ENCODE peak calls at places on chromosomes 11 and 22, in eight cellular contexts. D is NCI-H748 treated with DMSO at 0.1 percent for 48 hours, A is GM04504, N is EL, S is Calu3, Z is GM04503, K is NCI-H187, Y is NCI-H345. M is an unnamed sample.

GRCh38 chr22:19055801-19056200 is 66.4 kb downstream of the DGCR2 start:
- DNase-seq in D (no peak), N (no peak), S (no peak), Z (no peak), K (no peak), Y (no peak), A (no peak), M (no peak)

GRCh38 chr11:70826541-70826943 is 425.8 kb downstream of the SHANK2 start:
- DNase-seq in A (no peak), S (no peak), K (peak), N (no peak), Z (no peak), D (peak), Y (no peak), M (no peak)

GRCh38 chr11:114162719-114163123 is 103.2 kb downstream of the ZBTB16 start:
- DNase-seq in S (peak), A (peak), Y (peak), N (peak), Z (peak), K (no peak), D (peak), M (peak)

GRCh38 chr11:133907216-133907615 is 49.6 kb downstream of the IGSF9B start:
- DNase-seq in A (no peak), K (no peak), N (no peak), Z (no peak), S (no peak), D (no peak), Y (no peak), M (no peak)

GRCh38 chr11:61834278-61835004 is 6.3 kb downstream of the FADS2 start:
- DNase-seq in Y (peak), A (no peak), S (no peak), Z (no peak), N (peak), K (no peak), D (no peak), M (peak)

GRCh38 chr11:5596611-5597201 is at the start of gene TRIM6:
- DNase-seq in K (no peak), Y (no peak), N (peak), Z (no peak), D (no peak), A (no peak), S (peak), M (peak)

GRCh38 chr22:35736166-35736565 is 18.5 kb downstream of the APOL5 start:
- DNase-seq in S (no peak), K (no peak), N (no peak), A (no peak), Z (no peak), Y (no peak), D (no peak), M (no peak)

GRCh38 chr11:26287067-26287518 is 44.8 kb upstream of the ANO3 start:
- DNase-seq in Y (no peak), K (no peak), S (no peak), A (no peak), N (peak), Z (no peak), D (no peak), M (no peak)

GRCh38 chr11:72581067-72581466 is 93.2 kb downstream of the PDE2A start:
- DNase-seq in Z (no peak), Y (no peak), K (no peak), A (no peak), D (no peak), N (no peak), S (no peak), M (no peak)